ENCODE peak calls at places on chromosomes 7 and 10, in nine cellular contexts. S, Y, W, D, R, N, J, P and E are unnamed samples.

GRCh38 chr10:74289956-74290355 is 138.9 kb downstream of the ADK start:
- DNase-seq in W (no peak), Y (no peak), P (no peak), D (peak), J (no peak), R (no peak), S (no peak), N (no peak), E (no peak)

GRCh38 chr7:12090757-12091134 is 120.3 kb upstream of the TMEM106B start:
- DNase-seq in D (no peak), N (no peak), R (no peak), S (no peak), W (no peak), Y (peak), P (no peak), J (no peak), E (no peak)

GRCh38 chr10:26697922-26698608 is 564 bp downstream of the PDSS1 start:
- DNase-seq in J (no peak), W (no peak), S (no peak), N (peak), R (no peak), Y (no peak), D (no peak), P (peak), E (no peak)

GRCh38 chr7:81053623-81054022 is 134.8 kb upstream of the SEMA3C start:
- DNase-seq in W (peak), D (no peak), Y (no peak), N (no peak), J (no peak), P (peak), R (no peak), S (no peak), E (peak)

GRCh38 chr10:29041512-29042150 is 247.2 kb upstream of the LYZL1 start:
- DNase-seq in R (no peak), S (no peak), P (peak), N (no peak), Y (peak), J (no peak), D (no peak), W (no peak), E (peak)

GRCh38 chr10:115049957-115050356 is 43.2 kb upstream of the ATRNL1 start:
- DNase-seq in W (peak), J (no peak), N (no peak), D (no peak), R (no peak), S (no peak), P (peak), Y (no peak), E (peak)

GRCh38 chr10:119688033-119688508 is 36.9 kb downstream of the BAG3 start:
- DNase-seq in S (peak), D (peak), Y (peak), P (no peak), R (no peak), W (no peak), J (no peak), N (peak), E (no peak)

GRCh38 chr7:146346096-146346495 is 229.5 kb downstream of the CNTNAP2 start:
- DNase-seq in R (no peak), D (no peak), N (no peak), P (no peak), S (no peak), Y (no peak), J (no peak), W (no peak), E (no peak)

GRCh38 chr10:14585287-14586193 is 189.2 kb downstream of the FAM107B start:
- DNase-seq in R (no peak), D (no peak), S (no peak), Y (no peak), W (no peak), P (no peak), J (no peak), N (no peak), E (no peak)

GRCh38 chr7:38034062-38034907 is 113.8 kb downstream of the EPDR1 start:
- DNase-seq in P (no peak), W (no peak), R (no peak), D (no peak), Y (no peak), S (no peak), J (no peak), N (no peak), E (no peak)

GRCh38 chr10:86019141-86019540 is 347.5 kb downstream of the GRID1 start:
- DNase-seq in Y (no peak), D (no peak), P (no peak), S (no peak), N (no peak), R (no peak), W (no peak), J (no peak), E (no peak)

GRCh38 chr7:154915600-154915999 is 87.3 kb downstream of the PAXIP1 start:
- DNase-seq in D (no peak), Y (no peak), R (no peak), S (peak), W (no peak), J (no peak), P (no peak), N (no peak), E (no peak)

GRCh38 chr7:141944811-141945210 is 2.0 kb downstream of the CLEC5A start:
- DNase-seq in S (no peak), P (no peak), J (no peak), R (no peak), Y (no peak), D (no peak), W (no peak), N (no peak), E (no peak)

GRCh38 chr7:98085674-98086073 is 21.0 kb upstream of the LMTK2 start:
- DNase-seq in Y (no peak), J (no peak), R (no peak), W (no peak), N (no peak), S (no peak), D (no peak), P (no peak), E (no peak)

GRCh38 chr7:27953361-27953760 is 213.4 kb downstream of the TAX1BP1 start:
- DNase-seq in D (no peak), W (no peak), N (no peak), R (no peak), Y (no peak), P (no peak), J (no peak), S (no peak), E (no peak)